ENCODE peak calls at places on chromosomes 3 and 15, in four cellular contexts. T, G, Y and K are unnamed samples.

GRCh38 chr3:175258763-175259162 is 399.6 kb downstream of the NAALADL2 start:
- DNase-seq in T (no peak), G (no peak), Y (no peak), K (no peak)

GRCh38 chr3:38127611-38128302 is 9.2 kb downstream of the ACAA1 start:
- DNase-seq in T (no peak), G (no peak), Y (no peak), K (no peak)

GRCh38 chr15:36961956-36962355 is 138.4 kb downstream of the MEIS2 start:
- DNase-seq in T (no peak), G (no peak), Y (no peak), K (no peak)

GRCh38 chr15:41013698-41014414 is 60.6 kb downstream of the CHAC1 start:
- DNase-seq in T (peak; percentile 50), G (no peak), Y (no peak), K (peak; percentile 16)

GRCh38 chr3:193563999-193564398 is 9.3 kb upstream of the ATP13A4 start:
- DNase-seq in T (no peak), G (peak; percentile 9), Y (no peak), K (no peak)

GRCh38 chr3:73508330-73508954 is 116.3 kb downstream of the PDZRN3 start:
- DNase-seq in T (no peak), G (peak; percentile 44), Y (peak; percentile 60), K (peak; percentile 11)

GRCh38 chr3:106119691-106120090 is 250.9 kb upstream of the CBLB start:
- DNase-seq in T (no peak), G (no peak), Y (no peak), K (no peak)

GRCh38 chr15:52100807-52101206 is 11.8 kb downstream of the BCL2L10 start:
- DNase-seq in T (peak; percentile 69), G (no peak), Y (peak; percentile 86), K (no peak)

GRCh38 chr3:63979093-63979492 is 44.2 kb downstream of the PSMD6 start:
- DNase-seq in T (no peak), G (no peak), Y (no peak), K (no peak)

GRCh38 chr3:93973160-93974126 is at the start of gene PROS1:
- DNase-seq in T (no peak), G (peak; percentile 85), Y (peak; percentile 93), K (peak; percentile 33)
- TF ChIP-seq POLR2A in T (no peak), G (peak; percentile 66), Y (peak; percentile 61), K (no peak)

GRCh38 chr3:11477286-11477935 is 166.3 kb downstream of the VGLL4 start:
- DNase-seq in T (no peak), G (no peak), Y (no peak), K (no peak)
- TF ChIP-seq TAF1 in T (no peak), G (no peak), Y (no peak), K (no peak)

GRCh38 chr3:45012577-45012976 is 13.5 kb upstream of the CLEC3B start:
- DNase-seq in T (no peak), G (no peak), Y (no peak), K (no peak)

GRCh38 chr3:45008117-45008516 is 18.0 kb upstream of the CLEC3B start:
- DNase-seq in T (no peak), G (no peak), Y (no peak), K (no peak)

GRCh38 chr3:45011756-45012441 is 14.2 kb upstream of the CLEC3B start:
- DNase-seq in T (no peak), G (no peak), Y (no peak), K (no peak)

GRCh38 chr3:45009868-45010267 is 16.2 kb upstream of the CLEC3B start:
- DNase-seq in T (no peak), G (no peak), Y (no peak), K (no peak)

GRCh38 chr3:45010718-45011355 is 15.3 kb upstream of the CLEC3B start:
- DNase-seq in T (no peak), G (no peak), Y (no peak), K (no peak)
- TF ChIP-seq POLR2A in T (no peak), G (no peak), Y (no peak), K (no peak)

DNA sequence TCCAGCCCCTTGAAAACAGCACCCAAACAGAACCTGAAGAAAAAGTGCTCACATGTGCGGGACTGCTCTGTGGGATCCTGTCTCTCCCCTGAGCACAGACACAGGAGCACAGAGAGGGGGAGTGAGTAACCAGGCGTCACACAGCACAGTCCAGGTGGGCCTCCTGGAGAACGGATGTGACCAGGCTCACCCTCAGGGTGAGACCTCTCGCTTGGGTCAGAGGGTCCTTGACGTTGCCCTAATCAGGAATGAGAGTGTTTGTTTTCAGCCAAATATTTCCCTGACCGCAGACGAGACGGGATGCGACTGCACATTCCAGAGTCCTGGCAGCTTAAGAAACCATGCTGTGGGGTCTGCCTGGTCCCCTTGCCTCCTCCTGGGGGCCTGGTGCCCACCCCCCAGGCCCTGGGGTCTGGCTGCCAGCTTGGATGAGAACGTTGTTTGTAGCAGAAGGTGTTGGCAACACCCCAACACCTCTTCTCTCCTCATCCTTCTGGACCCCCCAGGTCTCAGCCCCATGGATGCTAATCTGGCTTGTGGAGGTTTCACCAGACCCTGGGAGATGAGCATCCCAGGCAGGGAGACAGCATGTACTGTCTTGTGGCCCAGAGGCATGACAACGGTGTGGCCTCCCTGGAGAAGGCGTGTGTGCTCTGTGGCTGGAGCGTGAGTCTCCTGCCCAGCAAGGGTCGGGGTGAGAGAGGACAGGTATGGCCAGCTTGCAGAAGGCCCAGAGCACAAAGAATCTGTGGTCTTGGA is 42.1 kb upstream of the SLC6A6 start:
- DNase-seq in T (no peak), G (peak; percentile 16), Y (no peak), K (no peak)
- TF ChIP-seq TAF1 in T (no peak), G (no peak), Y (no peak), K (no peak)

DNA sequence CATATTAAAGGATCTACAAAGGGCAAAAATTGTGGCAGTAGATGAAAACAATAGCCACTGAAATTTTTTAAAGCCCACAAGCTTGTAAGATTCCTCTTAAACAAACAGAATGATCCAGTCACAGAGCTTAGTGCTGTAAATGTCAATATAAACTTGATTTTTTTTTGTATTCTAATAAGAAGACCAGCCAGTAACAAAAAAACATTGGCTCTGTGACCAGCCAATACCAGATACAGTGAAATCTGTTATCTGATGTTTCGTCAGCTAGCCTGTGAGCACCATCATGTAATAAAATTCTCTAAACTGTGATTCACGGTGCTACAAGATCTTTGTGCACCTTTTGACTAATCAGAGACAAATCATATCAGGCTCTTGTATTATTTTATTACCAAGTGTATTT is 72.2 kb downstream of the FILIP1L start:
- DNase-seq in T (no peak), G (no peak), Y (no peak), K (no peak)
- TF ChIP-seq POLR2A in T (no peak), G (no peak), Y (no peak), K (no peak)

DNA sequence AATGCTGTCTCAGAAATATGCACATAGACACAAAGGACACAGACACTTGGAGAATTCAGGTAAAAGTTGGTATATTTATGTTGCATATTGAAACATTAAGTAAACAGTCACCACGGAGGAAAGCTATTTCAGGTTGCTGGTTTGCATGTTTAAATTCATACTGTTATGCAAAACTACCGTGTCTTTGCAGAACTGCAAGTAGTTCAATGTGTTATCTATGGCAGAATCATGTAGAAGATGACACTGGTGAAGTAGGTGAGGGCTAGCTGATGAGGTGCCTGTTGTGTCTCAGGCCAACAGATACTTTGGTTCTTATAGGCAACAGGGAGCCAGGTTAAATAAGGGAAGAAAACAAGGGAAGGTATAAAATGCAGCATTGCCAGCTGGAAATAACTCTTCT is 511.3 kb downstream of the DIPK2A start:
- DNase-seq in T (no peak), G (no peak), Y (no peak), K (no peak)
- TF ChIP-seq TAF1 in T (no peak), G (no peak), Y (no peak), K (no peak)